ENCODE peak calls at places on chromosomes 11 and 22, in four cellular contexts. V, M, E and R are unnamed samples.

GRCh38 chr11:30381879-30382278 is 59.0 kb downstream of the ARL14EP start:
- DNase-seq in V (no peak), E (no peak), M (no peak), R (no peak)

GRCh38 chr22:30694171-30694637 is 470 bp upstream of the OSBP2 start:
- DNase-seq in M (no peak), V (peak), E (peak), R (peak)

GRCh38 chr11:71451596-71452353 is 1.2 kb upstream of the NADSYN1 start:
- DNase-seq in V (no peak), E (no peak), M (no peak), R (no peak)

GRCh38 chr11:62336949-62337681 is at the start of gene ASRGL1:
- DNase-seq in V (peak), M (no peak), E (peak), R (peak)

GRCh38 chr11:58787903-58788302 is 56.2 kb upstream of the GLYAT start:
- DNase-seq in M (peak), V (no peak), E (no peak), R (no peak)

GRCh38 chr11:112795142-112795815 is 165.9 kb upstream of the NCAM1 start:
- DNase-seq in M (no peak), V (no peak), E (peak), R (no peak)

GRCh38 chr11:75421902-75422247 is 11.1 kb downstream of the KLHL35 start:
- DNase-seq in E (no peak), M (no peak), V (no peak), R (no peak)

GRCh38 chr11:130772266-130773227 is 143.7 kb downstream of the SNX19 start:
- DNase-seq in V (no peak), E (peak), M (peak), R (no peak)

GRCh38 chr11:65947133-65947532 is 1.9 kb downstream of the TSGA10IP start:
- DNase-seq in E (no peak), V (no peak), M (no peak), R (no peak)

GRCh38 chr22:23831781-23832180 is 7.0 kb downstream of the DERL3 start:
- DNase-seq in V (no peak), E (no peak), M (no peak), R (no peak)